ENCODE peak calls at places on chromosomes 13 and 19, in five cellular contexts. L, F, D, S and M are unnamed samples.

GRCh38 chr13:98279473-98280175 is 102.6 kb upstream of the RNF113B start:
- DNase-seq in L (peak; percentile 41), F (peak; percentile 33), D (no peak), S (no peak), M (no peak)

GRCh38 chr13:112748947-112749346 is 59.1 kb downstream of the ATP11A start:
- DNase-seq in L (no peak), F (no peak), D (no peak), S (no peak), M (no peak)

GRCh38 chr19:50384685-50385535 is 763 bp downstream of the POLD1 start:
- DNase-seq in L (no peak), F (peak; percentile 33), D (peak; percentile 34), S (no peak), M (peak; percentile 54)

GRCh38 chr13:83498045-83498444 is 384.2 kb downstream of the SLITRK1 start:
- DNase-seq in L (no peak), F (no peak), D (no peak), S (no peak), M (no peak)

GRCh38 chr19:38360351-38360750 is 14.0 kb upstream of the PSMD8 start:
- DNase-seq in L (no peak), F (no peak), D (no peak), S (no peak), M (no peak)

GRCh38 chr13:100454876-100455275 is 133.7 kb downstream of the GGACT start:
- DNase-seq in L (no peak), F (no peak), D (no peak), S (no peak), M (no peak)

GRCh38 chr19:31223805-31224534 is 125.3 kb downstream of the TSHZ3 start:
- DNase-seq in L (no peak), F (no peak), D (no peak), S (no peak), M (no peak)

GRCh38 chr13:47114030-47114429 is 217.2 kb upstream of the HTR2A start:
- DNase-seq in L (no peak), F (no peak), D (no peak), S (no peak), M (no peak)

GRCh38 chr13:74093691-74094090 is 40.5 kb downstream of the KLF12 start:
- DNase-seq in L (no peak), F (no peak), D (no peak), S (no peak), M (no peak)

GRCh38 chr13:111853766-111854165 is 213.2 kb upstream of the SOX1 start:
- DNase-seq in L (no peak), F (no peak), D (no peak), S (no peak), M (no peak)

GRCh38 chr19:31214086-31214485 is 135.2 kb downstream of the TSHZ3 start:
- DNase-seq in L (no peak), F (peak; percentile 27), D (peak; percentile 41), S (no peak), M (peak; percentile 94)

GRCh38 chr19:42555801-42556200 is 27.5 kb upstream of the CEACAM1 start:
- DNase-seq in L (no peak), F (no peak), D (no peak), S (no peak), M (no peak)

GRCh38 chr13:114096031-114096485 is 36.4 kb downstream of the RASA3 start:
- DNase-seq in L (no peak), F (no peak), D (no peak), S (no peak), M (no peak)

GRCh38 chr13:43232866-43233265 is 209.5 kb downstream of the DNAJC15 start:
- DNase-seq in L (no peak), F (no peak), D (no peak), S (no peak), M (no peak)

GRCh38 chr13:48405865-48406264 is 7.0 kb downstream of the LPAR6 start:
- DNase-seq in L (no peak), F (no peak), D (no peak), S (no peak), M (no peak)

GRCh38 chr13:73273737-73274136 is 214.9 kb downstream of the KLF5 start:
- DNase-seq in L (no peak), F (no peak), D (no peak), S (no peak), M (no peak)

GRCh38 chr19:13906910-13907309 is 909 bp downstream of the CC2D1A start:
- DNase-seq in L (no peak), F (no peak), D (no peak), S (no peak), M (no peak)

GRCh38 chr13:59345316-59345715 is 818.4 kb downstream of the DIAPH3 start:
- DNase-seq in L (no peak), F (no peak), D (no peak), S (no peak), M (no peak)

GRCh38 chr13:32142956-32143375 is 111.4 kb downstream of the FRY start:
- DNase-seq in L (no peak), F (peak; percentile 18), D (no peak), S (peak; percentile 98), M (peak; percentile 61)

GRCh38 chr19:2755811-2756210 is 16.0 kb upstream of the SLC39A3 start:
- DNase-seq in L (no peak), F (no peak), D (no peak), S (no peak), M (no peak)

GRCh38 chr13:44929691-44930090 is 59.6 kb downstream of the NUFIP1 start:
- DNase-seq in L (no peak), F (no peak), D (no peak), S (no peak), M (no peak)

GRCh38 chr19:53290758-53291549 is 23.4 kb upstream of the VN1R4 start:
- DNase-seq in L (no peak), F (no peak), D (no peak), S (no peak), M (no peak)

DNA sequence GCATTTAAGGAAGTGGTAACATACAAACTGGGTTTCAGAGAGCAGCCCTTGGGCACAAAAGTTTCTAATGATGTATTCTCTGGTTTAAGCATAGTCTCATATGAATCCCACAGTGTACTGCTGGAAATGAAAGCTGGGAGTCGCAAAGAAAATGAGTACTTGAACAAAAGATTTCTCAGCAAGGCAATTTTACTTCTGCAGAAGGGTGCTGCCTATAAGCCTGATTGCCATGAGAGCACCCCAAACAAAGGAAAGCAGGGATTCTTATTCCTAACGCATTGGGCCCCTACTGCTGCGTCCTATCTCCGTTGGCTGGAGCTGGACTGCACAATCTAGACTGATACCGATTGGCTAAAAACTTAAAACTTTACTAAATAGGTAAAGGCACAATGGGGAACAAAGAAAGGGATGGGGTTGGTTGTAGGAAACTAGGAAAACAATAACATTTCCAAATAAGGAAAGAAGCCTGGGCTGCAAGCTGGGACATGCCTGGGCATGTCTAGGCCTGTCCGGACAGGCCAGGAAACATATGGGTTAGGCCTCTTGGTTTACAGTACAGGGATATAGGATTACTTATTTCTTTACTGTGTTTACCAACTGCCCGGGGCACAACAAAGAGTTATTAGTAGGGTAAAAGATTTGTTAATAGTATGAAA is 27.4 kb upstream of the VN1R4 start:
- DNase-seq in L (no peak), F (no peak), D (no peak), S (no peak), M (no peak)
- TF ChIP-seq REST in L (no peak), F (no peak), D (no peak), S (no peak), M (no peak)

GRCh38 chr19:16951529-16951928 is 62.7 kb downstream of the F2RL3 start:
- DNase-seq in L (no peak), F (no peak), D (no peak), S (no peak), M (no peak)
- TF ChIP-seq GABPA in L (no peak), F (no peak), D (no peak), S (no peak), M (no peak)

GRCh38 chr13:79466852-79467251 is 14.1 kb upstream of the NDFIP2 start:
- DNase-seq in L (no peak), F (no peak), D (no peak), S (no peak), M (no peak)

GRCh38 chr13:79469608-79470007 is 11.3 kb upstream of the NDFIP2 start:
- DNase-seq in L (no peak), F (no peak), D (no peak), S (peak; percentile 34), M (no peak)

GRCh38 chr13:79470666-79471065 is 10.3 kb upstream of the NDFIP2 start:
- DNase-seq in L (no peak), F (no peak), D (no peak), S (no peak), M (no peak)

GRCh38 chr13:79468402-79468801 is 12.6 kb upstream of the NDFIP2 start:
- DNase-seq in L (no peak), F (no peak), D (no peak), S (no peak), M (no peak)

DNA sequence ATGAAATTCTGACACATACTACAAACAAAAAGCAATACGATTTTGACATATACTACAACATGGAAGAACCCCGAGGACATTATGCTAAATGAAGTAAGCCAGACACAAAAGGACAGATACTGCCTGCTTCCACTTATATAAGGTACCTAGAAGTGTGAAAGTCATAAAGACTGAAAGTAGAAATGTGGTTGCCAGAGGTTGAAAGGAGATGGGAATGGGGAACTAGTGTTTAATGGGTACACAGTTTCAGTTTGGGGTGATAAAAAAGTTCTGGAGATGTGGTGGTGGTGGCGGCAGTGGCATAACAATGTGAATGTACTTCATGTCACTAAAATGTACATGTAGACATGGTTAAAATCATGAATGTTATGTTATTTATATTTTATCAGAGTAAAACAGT is 12.1 kb upstream of the NDFIP2 start:
- DNase-seq in L (no peak), F (no peak), D (no peak), S (no peak), M (no peak)
- TF ChIP-seq REST in L (no peak), F (no peak), D (no peak), S (no peak), M (no peak)

DNA sequence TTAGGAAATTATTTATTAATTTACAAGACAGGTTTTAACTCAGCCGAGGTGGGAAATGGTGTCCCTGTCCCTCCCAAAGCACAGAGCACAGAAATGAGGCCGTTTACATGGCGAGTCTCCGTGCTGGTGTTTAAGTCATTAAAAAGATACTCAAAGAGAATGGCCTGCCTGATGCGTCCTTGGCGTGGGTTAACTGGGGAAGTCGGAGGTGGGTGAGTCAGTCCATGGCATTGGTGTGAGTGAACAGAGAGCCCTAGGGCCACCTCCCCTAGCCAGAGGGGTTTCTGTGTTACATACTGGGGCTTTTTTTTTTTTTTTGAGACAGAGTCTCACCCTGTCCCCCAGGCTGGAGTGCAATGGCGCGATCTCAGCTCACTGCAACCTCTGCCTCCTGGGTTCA is 3.9 kb downstream of the FEM1A start:
- DNase-seq in L (no peak), F (no peak), D (peak; percentile 7), S (no peak), M (no peak)
- TF ChIP-seq GABPA in L (no peak), F (no peak), D (no peak), S (no peak), M (no peak)

GRCh38 chr13:30037766-30038165 is 187.3 kb upstream of the UBL3 start:
- DNase-seq in L (no peak), F (no peak), D (no peak), S (no peak), M (no peak)
- TF ChIP-seq REST in L (no peak), F (no peak), D (no peak), S (no peak), M (no peak)

DNA sequence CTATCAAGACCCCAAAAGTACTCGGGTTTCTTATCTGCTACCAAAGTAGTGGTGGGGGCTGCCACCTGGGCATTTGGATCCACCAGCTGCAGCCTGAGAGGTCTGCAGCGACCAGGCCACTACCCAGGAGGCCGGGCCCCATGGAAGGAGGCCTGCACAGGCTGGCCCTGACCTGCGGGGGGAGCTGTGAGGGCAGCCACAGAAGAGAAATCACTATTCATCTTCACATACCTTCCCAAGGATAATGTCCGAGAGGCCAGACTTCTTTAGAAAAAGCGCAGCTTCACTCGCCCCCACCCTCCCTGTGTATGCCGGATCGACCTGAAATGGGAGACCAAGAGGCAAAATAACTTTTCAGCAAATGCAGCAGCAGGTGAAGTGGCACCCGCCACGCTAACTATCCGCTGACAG is 30.1 kb downstream of the EPS15L1 start:
- DNase-seq in L (no peak), F (peak; percentile 75), D (peak; percentile 63), S (no peak), M (no peak)
- TF ChIP-seq GABPA in L (no peak), F (no peak), D (no peak), S (no peak), M (no peak)